ENCODE peak calls at places on chromosomes 1 and 21, in six cellular contexts. I is PC-3, V is tibial nerve, Q is left ventricle myocardium inferior, W is ascending aorta, S is choroid plexus epithelial cell. A is an unnamed sample.

GRCh38 chr1:18118078-18118477 is 10.5 kb downstream of the IGSF21 start:
- DNase-seq in I (no peak), V (no peak), Q (peak), W (no peak), S (no peak), A (no peak)

GRCh38 chr1:55309053-55309452 is 93.9 kb upstream of the USP24 start:
- DNase-seq in I (no peak), V (no peak), Q (no peak), W (no peak), S (peak), A (peak)

GRCh38 chr21:44611551-44611950 is 328 bp upstream of the KRTAP10-8 start:
- DNase-seq in I (no peak), V (no peak), Q (no peak), W (no peak), S (no peak), A (no peak)

GRCh38 chr1:237042892-237043576 is 1.1 kb downstream of the RYR2 start:
- DNase-seq in I (no peak), V (no peak), Q (peak), W (no peak), S (no peak), A (no peak)

GRCh38 chr1:92380867-92381266 is 82.0 kb downstream of the RPAP2 start:
- DNase-seq in I (no peak), V (no peak), Q (no peak), W (no peak), S (peak), A (no peak)

GRCh38 chr1:155860939-155861496 is 1.7 kb downstream of the SYT11 start:
- DNase-seq in I (no peak), V (no peak), Q (no peak), W (no peak), S (no peak), A (peak)

GRCh38 chr1:239909894-239910293 is 181.8 kb upstream of the FMN2 start:
- DNase-seq in I (no peak), V (no peak), Q (no peak), W (no peak), S (peak), A (peak)

GRCh38 chr21:15028186-15028585 is 36.6 kb downstream of the NRIP1 start:
- DNase-seq in I (no peak), V (no peak), Q (no peak), W (no peak), S (no peak), A (no peak)

GRCh38 chr1:14064649-14065442 is 364.9 kb downstream of the PRDM2 start:
- DNase-seq in I (no peak), V (no peak), Q (no peak), W (no peak), S (no peak), A (no peak)

GRCh38 chr1:228898582-228898992 is 163.3 kb downstream of the RHOU start:
- DNase-seq in I (no peak), V (no peak), Q (no peak), W (no peak), S (no peak), A (no peak)

GRCh38 chr1:205188132-205188531 is 23.4 kb downstream of the DSTYK start:
- DNase-seq in I (peak), V (no peak), Q (no peak), W (no peak), S (peak), A (no peak)

GRCh38 chr21:41775152-41775472 is 8.3 kb upstream of the RIPK4 start:
- DNase-seq in I (no peak), V (no peak), Q (no peak), W (no peak), S (no peak), A (no peak)

GRCh38 chr1:86821956-86822355 is 92.0 kb downstream of the SELENOF start:
- DNase-seq in I (no peak), V (no peak), Q (no peak), W (no peak), S (no peak), A (no peak)

DNA sequence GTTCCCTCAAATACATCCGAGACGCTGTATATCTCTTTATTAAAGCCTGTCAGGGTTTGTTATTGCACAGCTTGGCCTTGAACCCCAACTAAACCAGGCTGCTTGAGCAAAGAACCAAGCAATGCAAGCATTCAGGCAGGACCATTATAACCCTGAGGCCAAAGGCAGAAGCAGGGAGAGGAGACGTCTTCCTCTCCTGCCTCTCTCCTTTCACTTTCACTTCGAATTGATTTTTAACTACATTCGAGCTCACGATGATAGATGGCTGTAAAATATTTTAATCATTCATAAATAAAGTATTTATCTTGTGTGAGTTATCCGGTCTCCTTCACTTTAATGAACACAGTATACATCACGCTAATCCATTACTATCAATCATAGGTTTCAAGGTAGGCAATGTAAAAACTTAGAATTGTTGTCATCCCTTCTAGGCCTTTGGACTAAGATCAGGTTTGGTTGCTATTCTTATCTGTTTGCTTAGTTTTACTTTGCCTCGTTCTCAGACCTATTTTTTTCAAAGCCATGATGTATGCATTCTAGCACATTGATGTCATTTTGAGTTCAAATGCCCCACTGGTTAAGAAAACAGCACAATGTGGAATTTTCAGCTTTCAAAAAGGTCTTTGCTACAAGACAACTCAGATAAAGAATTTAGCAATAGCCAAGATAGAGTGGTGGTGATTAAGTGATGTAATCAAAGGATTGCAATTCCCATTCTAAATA is 480.2 kb upstream of the RUNX1 start:
- DNase-seq in I (no peak), V (no peak), Q (no peak), W (no peak), S (peak), A (peak)
- H3K4me3 ChIP-seq in I (no peak), V (peak), Q (peak), W (peak), S (peak), A (no peak)

GRCh38 chr1:47866631-47867446 is 130.3 kb downstream of the TRABD2B start:
- DNase-seq in I (no peak), V (no peak), Q (no peak), W (no peak), S (no peak), A (no peak)
- TF ChIP-seq CTCF in I (no peak), V (no peak), Q (no peak), W (no peak), S (no peak), A (no peak)

GRCh38 chr1:50700226-50701020 is 259.6 kb downstream of the FAF1 start:
- DNase-seq in I (no peak), V (no peak), Q (no peak), W (no peak), S (no peak), A (no peak)
- H3K4me3 ChIP-seq in I (no peak), V (no peak), Q (no peak), W (no peak), S (no peak), A (no peak)

GRCh38 chr1:79556189-79556588 is 549.7 kb upstream of the ADGRL4 start:
- DNase-seq in I (no peak), V (no peak), Q (no peak), W (no peak), S (no peak), A (no peak)
- TF ChIP-seq CTCF in I (peak), V (no peak), Q (no peak), W (no peak), S (no peak), A (no peak)

A was measured in astrocyte of the spinal cord.